ENCODE peak calls at places on chromosomes 3 and 15, in nine cellular contexts. N is CD4-positive, alpha-beta T cell; I is progenitor cell of endocrine pancreas; X is endothelial cell; R is Panc1; D is GM23338; E is lower leg skin; K is CD8-positive, alpha-beta T cell; T is breast epithelium. Z is an unnamed sample.

GRCh38 chr3:156761007-156761406 is 65.1 kb upstream of the LEKR1 start:
- DNase-seq in X (no peak), K (no peak), N (no peak), I (no peak), D (no peak), E (no peak), T (no peak), R (no peak), Z (no peak)

GRCh38 chr3:119149484-119149883 is 3.5 kb downstream of the TEX55 start:
- DNase-seq in N (no peak), R (no peak), T (no peak), I (no peak), X (no peak), E (no peak), K (no peak), D (no peak), Z (no peak)

GRCh38 chr15:90001062-90001682 is at the start of gene ZNF710:
- DNase-seq in R (no peak), K (no peak), E (no peak), X (peak; percentile 37), N (peak; percentile 50), D (peak; percentile 88), I (no peak), T (peak; percentile 32), Z (no peak)

GRCh38 chr3:32733631-32734229 is 48.7 kb downstream of the CNOT10 start:
- DNase-seq in D (peak; percentile 35), T (no peak), I (no peak), E (no peak), X (no peak), K (no peak), R (peak; percentile 15), N (no peak), Z (no peak)

GRCh38 chr15:44550256-44550655 is 13.3 kb downstream of the EIF3J start:
- DNase-seq in I (no peak), N (no peak), R (no peak), E (no peak), K (no peak), D (no peak), T (no peak), X (no peak), Z (no peak)

GRCh38 chr3:133472242-133472641 is 72.4 kb downstream of the BFSP2 start:
- DNase-seq in E (no peak), R (no peak), N (no peak), K (no peak), I (no peak), X (no peak), T (no peak), D (peak; percentile 63), Z (no peak)

GRCh38 chr3:104519968-104520655 is 846.6 kb upstream of the ALCAM start:
- DNase-seq in X (no peak), D (peak; percentile 74), R (no peak), K (no peak), N (no peak), E (no peak), T (no peak), I (no peak), Z (no peak)

GRCh38 chr3:16987141-16987540 is 102.4 kb downstream of the PLCL2 start:
- DNase-seq in I (no peak), K (no peak), T (no peak), R (no peak), N (no peak), D (no peak), E (no peak), X (no peak), Z (no peak)

GRCh38 chr3:9142346-9142745 is 107.1 kb downstream of the SRGAP3 start:
- DNase-seq in E (no peak), I (no peak), N (no peak), R (no peak), K (no peak), X (no peak), T (no peak), D (no peak), Z (no peak)

GRCh38 chr15:33440911-33441310 is 130.1 kb downstream of the RYR3 start:
- DNase-seq in I (no peak), T (no peak), N (no peak), D (no peak), E (no peak), R (no peak), X (no peak), K (no peak), Z (no peak)

GRCh38 chr3:194184265-194184751 is 48.4 kb downstream of the HES1 start:
- DNase-seq in D (no peak), R (no peak), N (no peak), X (no peak), T (no peak), E (no peak), K (no peak), I (no peak), Z (no peak)

GRCh38 chr3:184354121-184354728 is 7.2 kb downstream of the CLCN2 start:
- DNase-seq in I (peak; percentile 55), N (peak; percentile 75), T (no peak), K (peak; percentile 60), E (no peak), D (peak; percentile 73), X (peak; percentile 74), R (no peak), Z (no peak)

DNA sequence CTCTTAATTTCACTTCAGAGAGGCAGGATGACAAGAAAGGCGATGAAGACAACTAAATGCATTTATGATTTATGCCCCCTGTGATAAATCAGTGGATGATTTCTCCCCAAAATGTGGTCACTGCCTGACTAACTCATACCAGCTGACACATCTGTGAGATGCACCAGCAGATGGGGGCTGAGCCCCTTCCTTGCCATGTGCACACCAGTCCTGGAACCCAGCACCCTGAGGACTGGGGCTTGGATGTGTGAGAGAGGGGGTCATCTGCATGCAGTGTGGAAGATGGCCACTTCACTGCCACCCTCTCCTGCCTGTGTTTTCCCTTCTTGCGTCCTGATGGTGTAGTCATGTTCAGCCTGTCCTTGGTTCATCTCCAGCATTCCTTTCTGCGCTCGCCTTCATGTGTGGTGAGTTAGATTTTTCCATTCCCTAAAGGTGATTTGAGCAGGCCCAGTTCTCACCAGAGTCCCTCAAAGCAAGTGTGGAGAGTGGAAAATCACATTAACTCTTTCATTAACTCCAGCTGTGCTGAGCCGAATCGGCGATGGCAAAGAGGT is 264.2 kb downstream of the LRTM1 start:
- DNase-seq in E (no peak), N (no peak), X (no peak), D (no peak), T (no peak), R (no peak), K (no peak), I (no peak), Z (no peak)
- TF ChIP-seq CTCF in E (no peak), N (no peak), X (no peak), D (no peak), T (no peak), R (no peak), K (no peak), I (no peak), Z (no peak)

GRCh38 chr3:46089237-46090011 is 62.1 kb upstream of the XCR1 start:
- DNase-seq in K (no peak), N (no peak), X (no peak), I (no peak), D (no peak), E (peak; percentile 75), R (no peak), T (no peak), Z (peak; percentile 86)

GRCh38 chr3:46090161-46090591 is 62.9 kb upstream of the XCR1 start:
- DNase-seq in R (no peak), I (no peak), E (no peak), K (no peak), X (no peak), T (no peak), N (no peak), D (no peak), Z (no peak)

GRCh38 chr3:46085421-46086082 is 58.3 kb upstream of the XCR1 start:
- DNase-seq in K (no peak), T (no peak), X (no peak), E (no peak), I (no peak), D (no peak), N (no peak), R (no peak), Z (no peak)

GRCh38 chr3:46086083-46086437 is 58.8 kb upstream of the XCR1 start:
- DNase-seq in X (no peak), D (no peak), E (no peak), I (no peak), T (no peak), N (no peak), R (no peak), K (no peak), Z (no peak)

GRCh38 chr3:46087871-46088270 is 60.6 kb upstream of the XCR1 start:
- DNase-seq in N (no peak), E (no peak), X (no peak), K (no peak), D (peak; percentile 11), T (no peak), R (no peak), I (no peak), Z (no peak)
- TF ChIP-seq CTCF in N (no peak), E (no peak), X (no peak), K (no peak), D (peak; percentile 43), T (no peak), R (peak; percentile 29), I (no peak), Z (no peak)

DNA sequence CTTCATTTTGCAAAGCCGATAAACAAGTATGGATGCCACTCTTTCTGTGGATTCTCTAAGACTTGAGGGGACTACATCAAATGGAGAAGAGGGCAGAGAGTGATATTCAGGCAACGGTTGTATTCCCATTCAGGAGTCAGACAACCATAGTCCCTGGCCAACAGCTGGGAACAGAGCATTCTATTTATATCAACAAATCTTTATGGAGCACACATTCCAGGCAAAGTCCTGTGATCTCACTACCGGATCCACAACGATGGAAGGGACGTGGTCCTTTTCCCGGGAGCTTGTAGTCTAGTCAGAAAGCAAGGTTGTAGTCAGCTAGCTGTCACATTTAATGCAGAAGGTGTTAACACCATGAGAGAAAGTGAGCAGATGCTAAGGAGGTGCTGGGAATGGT is 312.3 kb upstream of the CTNNB1 start:
- DNase-seq in X (no peak), N (no peak), K (no peak), E (no peak), R (no peak), I (no peak), D (no peak), T (no peak), Z (no peak)
- TF ChIP-seq CTCF in X (no peak), N (no peak), K (no peak), E (no peak), R (no peak), I (no peak), D (no peak), T (no peak), Z (no peak)

GRCh38 chr15:78715930-78716329 is 74.9 kb upstream of the CHRNB4 start:
- DNase-seq in N (no peak), I (no peak), X (no peak), R (no peak), E (no peak), D (no peak), K (no peak), T (no peak), Z (no peak)

GRCh38 chr15:78715439-78715838 is 74.4 kb upstream of the CHRNB4 start:
- DNase-seq in E (no peak), R (no peak), X (no peak), N (no peak), K (no peak), D (no peak), T (no peak), I (no peak), Z (no peak)

GRCh38 chr15:78712797-78713515 is 71.9 kb upstream of the CHRNB4 start:
- DNase-seq in D (no peak), N (no peak), E (no peak), I (no peak), T (no peak), R (no peak), K (no peak), X (no peak), Z (no peak)

GRCh38 chr15:78716651-78717050 is 75.6 kb upstream of the CHRNB4 start:
- DNase-seq in X (no peak), I (no peak), K (no peak), D (no peak), E (no peak), T (no peak), R (no peak), N (no peak), Z (no peak)

GRCh38 chr15:78714890-78715289 is 73.9 kb upstream of the CHRNB4 start:
- DNase-seq in T (no peak), N (no peak), E (no peak), X (no peak), R (no peak), I (no peak), D (peak; percentile 36), K (no peak), Z (no peak)
- TF ChIP-seq CTCF in T (no peak), N (no peak), E (no peak), X (no peak), R (no peak), I (no peak), D (peak; percentile 30), K (no peak), Z (no peak)

Z was measured in omental fat pad.